ENCODE peak calls at places on chromosomes 6 and 20, in four cellular contexts. T is lower lobe of right lung, I is foreskin fibroblast, X is nephron progenitor cell. W is an unnamed sample.

GRCh38 chr6:15893556-15894253 is 230.9 kb upstream of the DTNBP1 start:
- DNase-seq in T (no peak), I (peak; percentile 30), X (no peak), W (no peak)

GRCh38 chr6:161111256-161111655 is 119.7 kb downstream of the MAP3K4 start:
- DNase-seq in T (no peak), I (no peak), X (no peak), W (no peak)

GRCh38 chr6:34680802-34681515 is 15.6 kb downstream of the ILRUN start:
- DNase-seq in T (no peak), I (peak; percentile 60), X (no peak), W (no peak)

GRCh38 chr6:1618305-1619105 is 8.8 kb downstream of the FOXC1 start:
- DNase-seq in T (no peak), I (no peak), X (no peak), W (peak; percentile 27)

GRCh38 chr6:115830895-115831294 is 229.8 kb downstream of the FRK start:
- DNase-seq in T (no peak), I (no peak), X (no peak), W (no peak)

GRCh38 chr6:136526196-136526930 is 23.9 kb downstream of the MAP7 start:
- DNase-seq in T (peak; percentile 69), I (peak; percentile 84), X (peak; percentile 56), W (peak; percentile 57)

GRCh38 chr6:107981695-107982094 is 23.7 kb upstream of the SEC63 start:
- DNase-seq in T (no peak), I (no peak), X (no peak), W (no peak)

GRCh38 chr6:102195311-102195710 is 801.8 kb downstream of the GRIK2 start:
- DNase-seq in T (no peak), I (no peak), X (no peak), W (no peak)

GRCh38 chr20:53839423-53840176 is 230.8 kb downstream of the BCAS1 start:
- DNase-seq in T (peak; percentile 56), I (no peak), X (no peak), W (peak; percentile 8)

GRCh38 chr6:149212892-149213786 is 104.4 kb upstream of the TAB2 start:
- DNase-seq in T (no peak), I (no peak), X (no peak), W (no peak)

GRCh38 chr6:150252714-150253444 is 110.0 kb downstream of the PPP1R14C start:
- DNase-seq in T (no peak), I (no peak), X (no peak), W (no peak)

GRCh38 chr20:51735728-51736600 is 32.2 kb downstream of the ATP9A start:
- DNase-seq in T (no peak), I (no peak), X (no peak), W (no peak)

GRCh38 chr6:25248100-25248499 is 31.1 kb upstream of the CARMIL1 start:
- DNase-seq in T (no peak), I (peak; percentile 70), X (no peak), W (no peak)

GRCh38 chr6:27106382-27106781 is 141.1 kb upstream of the PRSS16 start:
- DNase-seq in T (no peak), I (no peak), X (no peak), W (no peak)

GRCh38 chr6:151675746-151676459 is 131.6 kb upstream of the ESR1 start:
- DNase-seq in T (peak; percentile 62), I (peak; percentile 45), X (peak; percentile 63), W (peak; percentile 50)

GRCh38 chr6:128515550-128516513 is 4.6 kb downstream of the PTPRK start:
- DNase-seq in T (no peak), I (peak; percentile 62), X (no peak), W (no peak)

GRCh38 chr6:21500894-21501293 is 92.7 kb upstream of the SOX4 start:
- DNase-seq in T (no peak), I (no peak), X (no peak), W (no peak)

GRCh38 chr6:126143650-126144260 is 157.4 kb downstream of the TRMT11 start:
- DNase-seq in T (no peak), I (no peak), X (no peak), W (no peak)

GRCh38 chr6:12395898-12396297 is 105.7 kb downstream of the EDN1 start:
- DNase-seq in T (no peak), I (peak; percentile 58), X (no peak), W (no peak)

GRCh38 chr20:15496501-15497039 is 1076.7 kb downstream of the KIF16B start:
- DNase-seq in T (no peak), I (no peak), X (no peak), W (no peak)

GRCh38 chr6:4059115-4059777 is 19.7 kb downstream of the FAM217A start:
- DNase-seq in T (no peak), I (peak; percentile 92), X (no peak), W (no peak)

GRCh38 chr6:33634203-33634727 is 13.1 kb downstream of the ITPR3 start:
- DNase-seq in T (peak; percentile 66), I (peak; percentile 53), X (peak; percentile 47), W (no peak)

GRCh38 chr6:17930321-17930993 is 57.0 kb downstream of the KIF13A start:
- DNase-seq in T (no peak), I (no peak), X (no peak), W (no peak)

GRCh38 chr6:74851598-74851997 is 354.3 kb downstream of the COL12A1 start:
- DNase-seq in T (no peak), I (peak; percentile 85), X (no peak), W (no peak)

GRCh38 chr6:10418862-10419748 is 4.2 kb upstream of the TFAP2A start:
- DNase-seq in T (peak; percentile 43), I (peak; percentile 38), X (peak; percentile 65), W (no peak)

GRCh38 chr6:138757131-138757530 is 16.4 kb upstream of the CCDC28A start:
- DNase-seq in T (no peak), I (no peak), X (no peak), W (no peak)

GRCh38 chr6:168990352-168990751 is 263.3 kb downstream of the THBS2 start:
- DNase-seq in T (no peak), I (no peak), X (no peak), W (no peak)

GRCh38 chr20:22288957-22289356 is 295.4 kb downstream of the FOXA2 start:
- DNase-seq in T (no peak), I (no peak), X (no peak), W (no peak)

GRCh38 chr6:44040786-44041185 is 86.5 kb downstream of the MRPL14 start:
- DNase-seq in T (peak; percentile 14), I (no peak), X (no peak), W (no peak)

GRCh38 chr6:10583509-10583908 is 62.4 kb downstream of the GCNT2 start:
- DNase-seq in T (no peak), I (no peak), X (no peak), W (peak; percentile 25)

GRCh38 chr6:159044899-159045727 is at the start of gene TAGAP:
- DNase-seq in T (peak; percentile 86), I (peak; percentile 55), X (no peak), W (no peak)

GRCh38 chr6:79570802-79571367 is 33.7 kb upstream of the LCA5 start:
- DNase-seq in T (no peak), I (peak; percentile 63), X (no peak), W (no peak)

GRCh38 chr6:33990061-33990541 is 155.8 kb downstream of the GRM4 start:
- DNase-seq in T (no peak), I (no peak), X (no peak), W (no peak)

GRCh38 chr20:60968853-60969720 is 283.0 kb upstream of the CDH4 start:
- DNase-seq in T (no peak), I (no peak), X (no peak), W (no peak)

GRCh38 chr6:54980511-54981275 is 134.1 kb downstream of the FAM83B start:
- DNase-seq in T (no peak), I (peak; percentile 18), X (no peak), W (no peak)

DNA sequence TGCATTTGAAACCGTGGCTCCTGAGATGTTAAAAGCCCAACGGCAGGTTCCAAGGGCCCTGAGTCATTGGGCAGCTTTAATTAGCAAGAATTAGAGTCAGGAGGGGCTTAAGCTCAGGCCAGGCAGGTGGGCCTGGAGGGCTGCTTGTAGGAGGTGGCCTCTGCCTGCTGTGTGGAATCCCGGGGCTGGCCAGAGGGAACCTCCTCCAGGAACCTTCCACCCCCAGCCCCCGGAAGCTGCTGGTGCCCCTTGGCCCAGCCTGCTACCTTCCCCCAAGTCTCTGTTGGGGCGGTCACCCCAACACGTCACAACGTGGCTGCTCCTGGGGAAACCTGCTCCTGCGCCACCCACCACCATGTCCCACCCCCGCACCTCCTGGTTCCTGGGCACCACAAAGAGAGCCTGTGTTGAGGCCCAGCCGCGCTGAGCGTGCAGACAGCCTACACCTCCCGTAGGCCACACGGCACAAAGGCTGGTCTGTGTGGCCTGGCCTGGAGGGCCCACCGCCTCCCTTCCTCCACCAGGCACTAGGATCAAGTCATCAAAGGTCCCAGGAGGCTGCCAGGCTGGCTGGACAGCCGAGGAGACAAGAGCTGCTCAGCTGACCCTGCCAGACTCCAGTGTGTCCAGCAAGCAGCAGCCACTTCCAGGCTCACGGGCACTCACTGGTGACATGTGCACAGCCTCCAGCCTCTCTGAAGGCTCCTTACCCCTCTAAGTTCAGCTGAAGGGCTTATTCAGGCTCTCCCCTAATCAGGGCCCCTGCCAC is 86.3 kb downstream of the SNX5 start:
- DNase-seq in T (no peak), I (no peak), X (no peak), W (no peak)
- TF ChIP-seq CTCF in T (no peak), I (no peak), X (no peak), W (no peak)

GRCh38 chr20:50625986-50626677 is 65.2 kb downstream of the RIPOR3 start:
- DNase-seq in T (no peak), I (peak; percentile 73), X (peak; percentile 63), W (peak; percentile 69)
- TF ChIP-seq CTCF in T (peak; percentile 50), I (peak; percentile 71), X (peak; percentile 57), W (peak; percentile 54)

DNA sequence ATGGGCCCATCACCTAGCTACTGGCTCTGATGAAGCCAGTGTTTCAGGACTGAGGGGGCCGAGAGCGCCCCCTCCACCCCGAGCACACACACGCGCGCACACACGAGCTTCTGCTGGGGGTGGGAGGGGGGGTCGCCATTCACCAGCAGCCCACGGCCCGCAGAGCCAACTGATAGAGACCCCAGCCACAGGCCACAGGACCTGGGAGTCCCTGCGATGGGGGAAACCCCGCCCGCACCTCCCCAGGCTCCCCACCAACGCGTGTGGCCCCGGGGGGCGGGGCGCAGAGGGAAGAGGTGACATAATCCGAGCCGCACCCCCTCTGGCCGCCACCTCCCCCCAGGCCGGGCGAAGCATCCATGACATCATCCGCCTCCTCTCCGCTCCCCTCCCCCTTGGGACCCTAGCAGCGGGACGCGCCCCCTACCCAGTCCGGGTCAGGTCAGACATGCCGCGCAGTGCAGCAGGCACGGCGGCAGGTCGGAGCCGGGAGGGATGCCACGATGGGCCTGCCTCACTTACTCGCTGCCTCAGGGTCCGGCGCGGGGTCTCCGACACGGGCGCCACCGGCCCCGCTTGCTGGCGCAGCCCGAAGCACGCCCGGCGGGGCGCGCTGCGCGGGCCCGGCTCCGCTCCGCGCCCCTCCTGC is at the start of gene LZTS3:
- DNase-seq in T (peak; percentile 80), I (peak; percentile 70), X (peak; percentile 82), W (peak; percentile 56)
- TF ChIP-seq CTCF in T (no peak), I (no peak), X (no peak), W (no peak)

DNA sequence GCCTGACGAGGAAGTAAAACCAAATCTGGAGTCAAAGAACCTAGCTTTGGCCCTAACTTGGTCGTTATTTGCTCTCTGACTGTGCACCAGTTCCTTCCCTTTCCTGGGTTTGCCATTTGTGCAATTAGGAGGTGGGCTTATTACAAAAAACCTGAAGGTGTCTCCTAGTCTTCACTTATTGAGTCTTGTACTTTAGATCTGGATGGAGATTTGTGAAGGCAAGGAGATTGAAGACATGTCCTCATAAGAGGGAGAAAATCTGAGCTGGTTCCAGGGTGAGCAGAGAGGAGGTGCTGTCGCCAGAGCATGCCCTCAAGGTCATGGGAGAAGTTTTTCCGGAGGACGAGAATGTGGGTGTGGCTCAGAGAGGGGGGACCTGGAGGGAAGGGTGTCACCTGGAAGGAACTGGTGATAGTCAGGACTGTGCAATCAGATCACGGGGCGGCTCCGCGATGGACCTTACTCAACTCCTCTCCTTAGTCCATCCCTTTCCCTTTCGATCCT is 703 bp upstream of the ACSS2 start:
- DNase-seq in T (no peak), I (no peak), X (no peak), W (no peak)
- TF ChIP-seq CTCF in T (peak; percentile 20), I (no peak), X (no peak), W (no peak)

GRCh38 chr20:11553603-11554002 is 364.1 kb upstream of the BTBD3 start:
- DNase-seq in T (no peak), I (peak; percentile 40), X (no peak), W (no peak)
- TF ChIP-seq CTCF in T (no peak), I (peak; percentile 23), X (peak; percentile 38), W (no peak)

W was measured in endothelial cell.